ENCODE peak calls at places on chromosomes 7 and 10, in eight cellular contexts. M is left ventricle myocardium inferior, P is IMR-90, T is breast epithelium, H is cardiac muscle cell, O is Peyer's patch, K is Panc1, G is vagina. X is an unnamed sample.

GRCh38 chr7:148395292-148395691 is 195.3 kb upstream of the C7orf33 start:
- DNase-seq in M (no peak), P (no peak), T (no peak), H (no peak), O (no peak), K (no peak), G (no peak), X (no peak)

GRCh38 chr10:127243490-127244272 is 47.3 kb upstream of the INSYN2A start:
- DNase-seq in M (no peak), P (peak; percentile 30), T (no peak), H (peak; percentile 52), O (no peak), K (no peak), G (no peak), X (peak; percentile 67)

GRCh38 chr10:122192142-122192541 is 79.0 kb upstream of the BTBD16 start:
- DNase-seq in M (no peak), P (no peak), T (no peak), H (no peak), O (no peak), K (no peak), G (no peak), X (no peak)

GRCh38 chr7:117645456-117646181 is 165.8 kb downstream of the CFTR start:
- DNase-seq in M (no peak), P (peak; percentile 91), T (no peak), H (peak; percentile 76), O (no peak), K (no peak), G (no peak), X (no peak)

GRCh38 chr7:112985377-112985987 is 101.1 kb downstream of the GPR85 start:
- DNase-seq in M (no peak), P (peak; percentile 84), T (no peak), H (peak; percentile 43), O (no peak), K (no peak), G (no peak), X (no peak)

GRCh38 chr7:158274996-158275395 is 312.6 kb downstream of the PTPRN2 start:
- DNase-seq in M (no peak), P (no peak), T (peak; percentile 35), H (no peak), O (no peak), K (no peak), G (no peak), X (no peak)

GRCh38 chr10:4008676-4009382 is 223.8 kb upstream of the KLF6 start:
- DNase-seq in M (no peak), P (peak; percentile 65), T (no peak), H (no peak), O (no peak), K (no peak), G (no peak), X (no peak)

GRCh38 chr7:104931181-104931781 is 82.7 kb upstream of the KMT2E start:
- DNase-seq in M (no peak), P (no peak), T (no peak), H (no peak), O (no peak), K (no peak), G (no peak), X (peak; percentile 74)

GRCh38 chr10:132297521-132297920 is 10.2 kb downstream of the STK32C start:
- DNase-seq in M (no peak), P (no peak), T (no peak), H (no peak), O (peak; percentile 24), K (no peak), G (no peak), X (peak; percentile 22)

GRCh38 chr7:132145466-132145865 is 430.8 kb downstream of the PLXNA4 start:
- DNase-seq in M (peak; percentile 25), P (peak; percentile 34), T (peak; percentile 57), H (peak; percentile 85), O (no peak), K (peak; percentile 72), G (no peak), X (no peak)

GRCh38 chr10:116710021-116710420 is 32.3 kb downstream of the HSPA12A start:
- DNase-seq in M (no peak), P (no peak), T (no peak), H (no peak), O (no peak), K (no peak), G (no peak), X (no peak)

GRCh38 chr10:95334793-95335120 is 44.0 kb upstream of the PDLIM1 start:
- DNase-seq in M (no peak), P (no peak), T (no peak), H (no peak), O (peak; percentile 21), K (no peak), G (no peak), X (no peak)

GRCh38 chr7:91344248-91344647 is 80.0 kb downstream of the FZD1 start:
- DNase-seq in M (no peak), P (no peak), T (no peak), H (peak; percentile 11), O (no peak), K (no peak), G (no peak), X (no peak)

GRCh38 chr10:18666810-18667209 is 7.6 kb downstream of the ARL5B start:
- DNase-seq in M (no peak), P (peak; percentile 86), T (no peak), H (peak; percentile 61), O (no peak), K (no peak), G (no peak), X (no peak)

GRCh38 chr10:14648936-14649335 is 125.8 kb downstream of the FAM107B start:
- DNase-seq in M (no peak), P (no peak), T (no peak), H (no peak), O (no peak), K (no peak), G (no peak), X (no peak)

GRCh38 chr7:136998495-136998894 is 130.0 kb downstream of the CHRM2 start:
- DNase-seq in M (no peak), P (peak; percentile 82), T (no peak), H (no peak), O (no peak), K (peak; percentile 80), G (no peak), X (no peak)

GRCh38 chr10:7186387-7187032 is 224.3 kb downstream of the SFMBT2 start:
- DNase-seq in M (no peak), P (no peak), T (no peak), H (no peak), O (no peak), K (no peak), G (no peak), X (no peak)

GRCh38 chr10:127851661-127852205 is 41.0 kb downstream of the CLRN3 start:
- DNase-seq in M (no peak), P (no peak), T (no peak), H (no peak), O (no peak), K (no peak), G (no peak), X (no peak)

GRCh38 chr10:42960491-42961155 is 116.2 kb upstream of the RET start:
- DNase-seq in M (peak; percentile 33), P (peak; percentile 37), T (peak; percentile 22), H (no peak), O (peak; percentile 23), K (no peak), G (no peak), X (peak; percentile 24)

GRCh38 chr10:126781817-126782216 is 111.3 kb upstream of the C10orf90 start:
- DNase-seq in M (no peak), P (no peak), T (no peak), H (no peak), O (no peak), K (no peak), G (no peak), X (no peak)

GRCh38 chr10:78335691-78336401 is 302.2 kb downstream of the RPS24 start:
- DNase-seq in M (peak; percentile 37), P (peak; percentile 94), T (no peak), H (no peak), O (peak; percentile 42), K (peak; percentile 89), G (peak; percentile 77), X (no peak)

GRCh38 chr7:1309290-1309689 is 76.6 kb downstream of the UNCX start:
- DNase-seq in M (no peak), P (no peak), T (no peak), H (no peak), O (no peak), K (no peak), G (no peak), X (no peak)

GRCh38 chr7:1312098-1313070 is 79.7 kb downstream of the UNCX start:
- DNase-seq in M (no peak), P (no peak), T (no peak), H (no peak), O (no peak), K (no peak), G (no peak), X (peak; percentile 1)

GRCh38 chr7:1311406-1312097 is 78.9 kb downstream of the UNCX start:
- DNase-seq in M (no peak), P (no peak), T (no peak), H (no peak), O (no peak), K (no peak), G (no peak), X (no peak)

GRCh38 chr7:1309996-1310395 is 77.3 kb downstream of the UNCX start:
- DNase-seq in M (no peak), P (no peak), T (no peak), H (no peak), O (no peak), K (no peak), G (no peak), X (no peak)

GRCh38 chr7:1310936-1311335 is 78.3 kb downstream of the UNCX start:
- DNase-seq in M (no peak), P (no peak), T (no peak), H (no peak), O (no peak), K (no peak), G (no peak), X (no peak)
- TF ChIP-seq CTCF in M (no peak), P (no peak), T (no peak), H (no peak), O (no peak), K (no peak), G (no peak), X (no peak)

GRCh38 chr10:114502071-114502470 is 97.8 kb upstream of the AFAP1L2 start:
- DNase-seq in M (no peak), P (no peak), T (no peak), H (no peak), O (no peak), K (no peak), G (no peak), X (no peak)
- H3K4me1 ChIP-seq in M (peaks cover 90% of the 10 kb centered on the region), P (peaks cover 2% of the 10 kb centered on the region), T (peaks cover 9% of the 10 kb centered on the region), H (peaks cover 19% of the 10 kb centered on the region), O (peaks cover 15% of the 10 kb centered on the region), K (peaks cover 11% of the 10 kb centered on the region), G (peaks cover 52% of the 10 kb centered on the region), X (peaks cover 23% of the 10 kb centered on the region)

DNA sequence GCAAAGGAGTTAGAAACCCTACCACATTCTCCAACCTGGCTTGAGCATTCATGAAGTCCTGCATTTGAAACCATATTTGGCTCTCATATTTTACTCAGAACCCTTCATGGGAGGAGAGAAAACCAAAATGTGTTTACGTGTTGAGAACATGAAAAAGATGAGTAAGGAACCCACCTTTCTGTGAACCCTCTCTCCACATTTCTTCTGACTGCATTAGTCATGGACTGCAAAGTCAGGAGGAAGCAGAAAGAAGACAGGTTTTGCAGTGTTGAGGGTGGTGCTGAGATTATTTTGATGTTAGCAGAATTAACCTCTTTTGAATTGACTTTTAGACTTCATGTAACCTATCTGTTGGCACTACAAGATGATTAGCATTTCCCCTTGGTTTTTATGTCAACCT is 4.9 kb downstream of the IFIT1B start:
- DNase-seq in M (no peak), P (peak; percentile 18), T (no peak), H (no peak), O (no peak), K (no peak), G (no peak), X (no peak)
- TF ChIP-seq CTCF in M (no peak), P (no peak), T (no peak), H (no peak), O (no peak), K (no peak), G (no peak), X (no peak)

GRCh38 chr7:55477781-55478374 is 94.4 kb downstream of the VOPP1 start:
- DNase-seq in M (no peak), P (peak; percentile 96), T (no peak), H (peak; percentile 60), O (peak; percentile 45), K (no peak), G (peak; percentile 46), X (no peak)
- H3K4me1 ChIP-seq in M (peaks cover 5% of the 10 kb centered on the region), P (peaks cover 30% of the 10 kb centered on the region), T (no peaks in the 10 kb centered on the region), H (no peaks in the 10 kb centered on the region), O (no peaks in the 10 kb centered on the region), K (no peaks in the 10 kb centered on the region), G (no peaks in the 10 kb centered on the region), X (no peaks in the 10 kb centered on the region)

X was measured in mucosa of descending colon.